ENCODE peak calls at places on chromosomes 7 and 10, in nine cellular contexts. U is endothelial cell of umbilical vein; Q is PC-9; N is CD8-positive, alpha-beta memory T cell; E is tibial artery; R is fibroblast of lung; K is HCT116; B is sigmoid colon; G is WERI-Rb-1. L is an unnamed sample.
A peak's percentile ranks its signal among the peaks of the same experiment; 100 is the strongest.

GRCh38 chr10:61192042-61192441 is 248.1 kb upstream of the RHOBTB1 start:
- DNase-seq in U (no peak), Q (no peak), N (no peak), E (no peak), R (no peak), K (no peak), B (no peak), G (no peak), L (no peak)

GRCh38 chr7:142511801-142512200 is 237.5 kb upstream of the PRSS1 start:
- DNase-seq in U (no peak), Q (no peak), N (no peak), E (no peak), R (no peak), K (no peak), B (no peak), G (no peak), L (no peak)

GRCh38 chr10:45308707-45309106 is 6.7 kb downstream of the OR13A1 start:
- DNase-seq in U (no peak), Q (no peak), N (peak; percentile 2), E (no peak), R (no peak), K (peak; percentile 2), B (no peak), G (peak; percentile 67), L (no peak)

GRCh38 chr10:121696854-121697253 is 98.6 kb upstream of the FGFR2 start:
- DNase-seq in U (peak; percentile 7), Q (no peak), N (no peak), E (peak; percentile 31), R (no peak), K (peak; percentile 55), B (no peak), G (peak; percentile 78), L (no peak)

GRCh38 chr10:17454181-17454800 is at the start of gene ST8SIA6:
- DNase-seq in U (peak; percentile 66), Q (no peak), N (peak; percentile 50), E (no peak), R (peak; percentile 65), K (no peak), B (no peak), G (peak; percentile 25), L (no peak)

GRCh38 chr10:59181668-59182067 is 5.2 kb downstream of the PHYHIPL start:
- DNase-seq in U (peak; percentile 43), Q (no peak), N (no peak), E (no peak), R (peak; percentile 60), K (peak; percentile 50), B (no peak), G (peak; percentile 19), L (no peak)

GRCh38 chr7:134946260-134946659 is 40.0 kb upstream of the AGBL3 start:
- DNase-seq in U (no peak), Q (no peak), N (peak; percentile 18), E (no peak), R (peak; percentile 35), K (no peak), B (no peak), G (no peak), L (no peak)

GRCh38 chr10:86654411-86655172 is at the start of gene OPN4:
- DNase-seq in U (no peak), Q (no peak), N (no peak), E (peak; percentile 16), R (peak; percentile 87), K (no peak), B (peak; percentile 40), G (no peak), L (peak; percentile 7)

GRCh38 chr10:70440296-70441160 is 953 bp downstream of the NODAL start:
- DNase-seq in U (no peak), Q (no peak), N (no peak), E (peak; percentile 20), R (no peak), K (no peak), B (no peak), G (no peak), L (no peak)

GRCh38 chr7:68311958-68312357 is 1286.3 kb upstream of the AUTS2 start:
- DNase-seq in U (no peak), Q (no peak), N (no peak), E (no peak), R (no peak), K (no peak), B (no peak), G (no peak), L (no peak)

GRCh38 chr7:44791278-44792219 is 4.9 kb upstream of the PPIA start:
- DNase-seq in U (no peak), Q (peak; percentile 25), N (no peak), E (no peak), R (peak; percentile 62), K (no peak), B (peak; percentile 39), G (no peak), L (no peak)

GRCh38 chr10:111161109-111161874 is 84.5 kb downstream of the ADRA2A start:
- DNase-seq in U (no peak), Q (no peak), N (no peak), E (no peak), R (no peak), K (no peak), B (no peak), G (no peak), L (no peak)

GRCh38 chr10:91312031-91312733 is 91.7 kb downstream of the PCGF5 start:
- DNase-seq in U (no peak), Q (no peak), N (no peak), E (no peak), R (no peak), K (no peak), B (no peak), G (no peak), L (no peak)

GRCh38 chr7:111438369-111439289 is 123.7 kb downstream of the IMMP2L start:
- DNase-seq in U (peak; percentile 88), Q (no peak), N (no peak), E (no peak), R (peak; percentile 81), K (no peak), B (no peak), G (no peak), L (no peak)

GRCh38 chr10:3763852-3764625 is 21.0 kb downstream of the KLF6 start:
- DNase-seq in U (no peak), Q (peak; percentile 93), N (no peak), E (no peak), R (peak; percentile 92), K (no peak), B (no peak), G (no peak), L (no peak)

GRCh38 chr7:103391150-103391549 is 43.7 kb downstream of the PSMC2 start:
- DNase-seq in U (no peak), Q (no peak), N (no peak), E (no peak), R (no peak), K (no peak), B (no peak), G (no peak), L (no peak)

GRCh38 chr7:103391976-103392375 is 44.5 kb downstream of the PSMC2 start:
- DNase-seq in U (no peak), Q (peak; percentile 54), N (no peak), E (no peak), R (peak; percentile 3), K (no peak), B (no peak), G (no peak), L (no peak)

GRCh38 chr7:103387267-103387666 is 39.8 kb downstream of the PSMC2 start:
- DNase-seq in U (no peak), Q (no peak), N (no peak), E (no peak), R (no peak), K (no peak), B (no peak), G (no peak), L (no peak)

GRCh38 chr7:103389263-103389662 is 41.8 kb downstream of the PSMC2 start:
- DNase-seq in U (no peak), Q (no peak), N (no peak), E (no peak), R (no peak), K (no peak), B (no peak), G (no peak), L (no peak)

DNA sequence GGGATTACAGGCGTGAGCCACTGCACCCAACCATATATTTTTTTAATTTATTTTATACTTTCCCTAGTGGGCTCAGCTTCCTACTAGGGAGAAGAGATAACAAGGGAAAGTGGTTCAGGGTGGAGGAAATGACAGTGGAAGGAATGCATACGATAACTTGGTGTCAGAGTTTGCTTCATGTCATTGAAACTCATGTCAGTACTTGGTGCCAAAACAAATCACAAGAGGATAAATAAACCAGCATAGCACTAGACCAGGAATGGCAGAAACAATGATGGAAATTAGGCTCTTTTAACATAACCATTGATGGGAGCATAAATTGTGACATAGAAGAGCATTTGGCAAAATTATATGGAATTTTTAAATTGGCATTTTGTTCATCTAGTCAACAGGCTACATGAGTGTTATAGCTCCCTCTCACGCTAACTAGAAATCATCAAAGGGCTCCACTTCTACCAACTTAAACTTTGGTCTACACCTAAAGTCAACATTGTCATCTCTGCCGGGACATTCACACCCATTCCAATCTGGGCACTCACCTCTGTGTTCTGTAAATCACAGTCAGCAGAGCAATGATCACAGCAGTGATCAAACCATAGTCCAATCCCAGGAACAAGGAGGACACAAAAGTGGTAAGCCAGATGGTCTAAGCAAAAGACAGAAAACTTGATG is 41.2 kb downstream of the PSMC2 start:
- DNase-seq in U (no peak), Q (no peak), N (no peak), E (no peak), R (no peak), K (no peak), B (no peak), G (no peak), L (no peak)
- H3K4me3 ChIP-seq in U (no peak overlapping the region), Q (no peak overlapping the region), N (no peak overlapping the region), E (no peak overlapping the region), R (no peak overlapping the region), K (no peak overlapping the region), B (no peak overlapping the region), G (no peak overlapping the region), L (no peak overlapping the region)

DNA sequence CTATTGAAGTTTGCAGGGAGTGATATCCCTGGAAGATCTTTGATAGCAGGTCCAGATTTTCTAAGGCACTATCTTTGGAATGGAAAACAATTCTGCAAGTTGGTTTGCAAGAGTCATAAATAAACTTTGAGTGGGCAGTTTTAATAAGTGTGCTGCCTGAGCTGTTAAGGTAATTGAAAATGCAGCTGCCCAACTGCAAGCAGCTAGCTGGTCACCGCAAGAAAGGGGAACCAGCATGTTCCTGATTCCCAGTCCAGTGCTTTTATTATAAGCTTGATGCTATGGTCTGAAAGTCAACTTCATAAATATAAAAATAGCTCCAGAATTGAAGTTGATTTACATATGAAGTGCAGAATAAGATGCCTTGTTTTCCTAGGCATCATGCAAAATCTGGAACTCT is 308.4 kb downstream of the ZNF248 start:
- DNase-seq in U (no peak), Q (no peak), N (no peak), E (no peak), R (no peak), K (no peak), B (no peak), G (no peak), L (no peak)
- H3K9me3 ChIP-seq in U (peaks cover 6% of the 10 kb centered on the region), Q (no peaks in the 10 kb centered on the region), N (no peaks in the 10 kb centered on the region), E (no peaks in the 10 kb centered on the region), R (no peaks in the 10 kb centered on the region), K (peaks cover 5% of the 10 kb centered on the region), B (peaks cover 6% of the 10 kb centered on the region), G (no peaks in the 10 kb centered on the region), L (no peaks in the 10 kb centered on the region)

GRCh38 chr10:35371731-35372130 is 35.4 kb downstream of the CCNY start:
- DNase-seq in U (no peak), Q (no peak), N (no peak), E (no peak), R (no peak), K (no peak), B (no peak), G (no peak), L (no peak)
- H3K27ac ChIP-seq in U (peak overlapping the region; percentile 70), Q (no peak overlapping the region), N (no peak overlapping the region), E (no peak overlapping the region), R (no peak overlapping the region), K (no peak overlapping the region), B (peak overlapping the region; percentile 84), G (no peak overlapping the region), L (peak overlapping the region; percentile 94)

GRCh38 chr7:73463966-73464365 is 30.4 kb downstream of the FZD9 start:
- DNase-seq in U (no peak), Q (no peak), N (no peak), E (no peak), R (no peak), K (no peak), B (no peak), G (no peak), L (no peak)
- H3K4me3 ChIP-seq in U (no peak overlapping the region), Q (no peak overlapping the region), N (no peak overlapping the region), E (no peak overlapping the region), R (no peak overlapping the region), K (no peak overlapping the region), B (no peak overlapping the region), G (no peak overlapping the region), L (no peak overlapping the region)

L was measured in uterus.